ENCODE peak calls at places on chromosomes 11 and 22, in five cellular contexts. L, R, T, E and Z are unnamed samples.

GRCh38 chr22:30265131-30265720 is 1.4 kb downstream of the OSM start:
- DNase-seq in L (no peak), E (no peak), R (no peak), T (no peak), Z (no peak)

GRCh38 chr11:107017433-107018227 is 646 bp downstream of the GUCY1A2 start:
- DNase-seq in T (no peak), L (peak; percentile 2), R (peak; percentile 66), E (peak; percentile 7), Z (no peak)

GRCh38 chr11:119223856-119224255 is 17.7 kb downstream of the CBL start:
- DNase-seq in T (no peak), R (no peak), E (no peak), L (no peak), Z (no peak)

GRCh38 chr11:13183094-13183825 is 94.3 kb upstream of the BMAL1 start:
- DNase-seq in R (no peak), T (no peak), E (peak; percentile 56), L (peak; percentile 28), Z (no peak)

GRCh38 chr11:120061761-120062560 is 76.0 kb downstream of the TRIM29 start:
- DNase-seq in E (no peak), R (peak; percentile 48), T (no peak), L (no peak), Z (no peak)

GRCh38 chr11:88179141-88179540 is 3.9 kb upstream of the RAB38 start:
- DNase-seq in E (no peak), L (no peak), T (no peak), R (no peak), Z (no peak)

GRCh38 chr11:76314741-76315090 is 66.2 kb downstream of the THAP12 start:
- DNase-seq in L (no peak), T (no peak), E (no peak), R (no peak), Z (peak; percentile 49)

GRCh38 chr11:128503231-128503991 is 83.9 kb downstream of the ETS1 start:
- DNase-seq in L (no peak), T (no peak), E (peak; percentile 52), R (no peak), Z (no peak)

GRCh38 chr11:94417386-94417987 is 16.3 kb upstream of the GPR83 start:
- DNase-seq in R (no peak), E (peak; percentile 32), T (no peak), L (peak; percentile 25), Z (no peak)

GRCh38 chr11:36447514-36447913 is 62.6 kb downstream of the TRAF6 start:
- DNase-seq in E (no peak), T (no peak), R (no peak), L (no peak), Z (no peak)

GRCh38 chr11:36449566-36450390 is 60.3 kb downstream of the TRAF6 start:
- DNase-seq in T (no peak), L (no peak), R (no peak), E (no peak), Z (no peak)

GRCh38 chr11:36446135-36446534 is 63.9 kb downstream of the TRAF6 start:
- DNase-seq in T (no peak), L (no peak), E (no peak), R (no peak), Z (no peak)

GRCh38 chr11:36450391-36450714 is 59.7 kb downstream of the TRAF6 start:
- DNase-seq in T (no peak), R (no peak), E (no peak), L (no peak), Z (no peak)

DNA sequence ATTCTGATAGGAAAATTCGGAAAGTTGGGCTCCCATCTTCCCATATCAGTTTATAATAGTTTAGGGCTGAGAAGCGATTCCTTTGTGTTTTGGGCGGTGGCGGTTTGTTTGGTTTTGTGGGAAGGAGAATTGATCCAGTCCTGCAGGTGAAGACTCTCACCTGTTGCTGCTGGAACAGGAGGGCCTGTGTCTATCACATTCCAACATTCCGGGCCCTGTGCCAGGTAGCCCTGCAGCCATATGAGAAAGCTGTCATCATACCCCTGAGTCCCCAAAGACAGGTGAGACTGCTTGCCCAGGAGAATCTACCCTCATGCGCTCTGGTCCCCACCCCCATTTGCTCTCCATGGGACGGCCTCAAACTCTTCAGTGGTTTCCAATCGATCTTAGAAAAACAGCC is 62.1 kb downstream of the TRAF6 start:
- DNase-seq in T (no peak), L (no peak), E (no peak), R (no peak), Z (no peak)
- TF ChIP-seq POLR2A in T (no peak), L (no peak), E (no peak), R (no peak), Z (no peak)

GRCh38 chr11:71115770-71116434 is 136.5 kb downstream of the SHANK2 start:
- DNase-seq in L (no peak), T (no peak), R (no peak), E (no peak), Z (no peak)
- TF ChIP-seq POLR2A in L (no peak), T (no peak), R (no peak), E (no peak), Z (no peak)

DNA sequence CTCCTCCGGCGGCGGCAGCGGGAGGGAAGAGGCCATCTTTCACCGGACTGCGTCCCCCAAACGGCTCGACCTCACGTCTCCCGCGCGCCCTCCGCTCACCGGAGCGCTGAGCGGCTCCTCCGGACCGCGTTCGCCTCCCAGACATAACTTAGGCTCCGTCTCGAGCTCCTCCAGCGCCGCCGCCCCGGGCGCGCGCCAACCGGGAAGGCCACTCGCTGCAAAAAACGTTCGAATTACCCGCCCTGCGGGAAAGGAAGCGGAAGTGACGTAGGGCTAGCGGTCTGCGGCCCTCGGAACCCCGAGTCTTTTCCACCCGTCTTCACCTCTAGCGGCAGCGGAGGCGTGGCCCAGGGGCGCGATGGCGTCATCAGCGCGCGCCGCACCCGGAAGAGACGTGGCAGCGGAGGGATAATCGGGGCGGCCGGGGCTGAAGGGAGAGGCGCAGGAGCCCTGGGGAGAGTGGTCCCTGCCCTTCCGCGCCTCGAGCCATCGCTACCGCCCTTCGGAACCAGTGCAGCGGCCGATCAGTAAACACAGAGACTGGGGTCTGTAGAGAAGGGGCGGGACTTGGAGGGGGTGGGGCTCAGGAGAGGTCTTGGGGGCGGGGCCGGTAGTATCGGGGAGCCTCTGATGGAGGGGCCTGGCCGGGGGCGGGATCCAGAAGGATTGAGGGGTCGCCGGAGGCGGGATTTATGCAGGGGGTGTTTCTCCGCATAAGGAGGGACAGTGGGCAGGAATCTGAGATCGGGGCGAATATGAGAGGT is at the start of the genes CDCA5 and ZFPL1:
- DNase-seq in R (peak; percentile 96), T (peak; percentile 93), E (peak; percentile 96), L (peak; percentile 91), Z (peak; percentile 96)
- TF ChIP-seq POLR2A in R (peak; percentile 74), T (peak; percentile 54), E (no peak), L (peak; percentile 71), Z (peak; percentile 67)

DNA sequence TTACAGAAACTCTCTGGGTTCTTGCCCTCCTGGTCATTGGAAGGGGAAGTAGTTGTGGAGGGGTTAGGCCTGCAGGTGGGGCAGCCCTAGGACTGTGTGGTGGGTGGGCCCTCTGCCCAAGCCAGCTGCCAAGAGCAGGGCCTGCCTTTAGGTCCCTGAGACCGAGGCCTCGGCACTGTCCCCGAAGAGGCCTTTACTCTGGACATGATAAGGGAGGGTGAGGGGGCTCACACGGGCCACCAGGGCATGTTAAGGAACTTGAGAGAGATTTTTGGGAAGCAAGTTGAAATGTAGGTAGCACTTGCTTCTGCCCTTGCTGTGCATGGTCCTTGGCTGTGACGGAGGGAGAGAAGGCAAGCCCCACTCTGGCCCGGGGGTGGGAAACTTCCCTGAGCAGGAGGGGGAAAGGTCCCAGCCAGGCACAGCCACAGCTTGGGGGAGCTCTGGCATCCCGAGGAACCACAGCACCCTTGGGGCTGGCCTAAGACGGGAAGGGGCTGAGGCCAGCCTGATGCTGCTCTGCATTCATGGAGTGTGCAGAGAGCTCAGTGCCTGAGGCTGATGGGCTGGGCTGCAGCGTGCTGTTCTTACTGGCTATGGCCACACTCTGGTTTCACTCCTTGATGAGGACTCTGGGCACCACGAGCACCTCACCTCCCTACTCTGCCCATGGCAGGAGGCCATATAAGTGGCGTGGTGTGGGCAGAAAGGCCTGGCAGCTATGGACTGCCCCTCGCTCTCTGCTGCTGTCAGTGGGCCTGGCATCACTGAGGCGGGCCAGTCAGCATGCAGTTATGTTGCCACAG is 7.8 kb upstream of the RANBP1 start:
- DNase-seq in E (no peak), T (no peak), L (no peak), R (no peak), Z (no peak)
- TF ChIP-seq POLR2A in E (no peak), T (no peak), L (no peak), R (no peak), Z (no peak)

GRCh38 chr11:7999795-8000194 is 12.7 kb downstream of the EIF3F start:
- DNase-seq in R (no peak), E (no peak), L (no peak), T (no peak), Z (no peak)
- TF ChIP-seq POLR2A in R (no peak), E (no peak), L (no peak), T (no peak), Z (no peak)

GRCh38 chr22:40856513-40857308 is at the start of the genes ST13 and XPNPEP3:
- DNase-seq in T (peak; percentile 96), L (peak; percentile 92), E (peak; percentile 95), R (peak; percentile 98), Z (peak; percentile 71)
- TF ChIP-seq POLR2A in T (peak; percentile 16), L (peak; percentile 75), E (peak; percentile 76), R (peak; percentile 79), Z (peak; percentile 50)